ENCODE peak calls at places on chromosomes 12 and 14, in ten cellular contexts. L, Z, U, F, K, X, J, E, Q and O are unnamed samples.

GRCh38 chr12:8742501-8742900 is 44.7 kb downstream of the RIMKLB start:
- DNase-seq in F (no peak), L (peak), J (no peak), Q (no peak), Z (no peak), E (no peak), U (peak), K (no peak), X (peak), O (peak)

GRCh38 chr14:37550511-37550910 is 44.5 kb downstream of the FOXA1 start:
- DNase-seq in K (no peak), Q (no peak), Z (no peak), X (peak), E (no peak), F (no peak), J (no peak), U (peak), L (peak), O (peak)

GRCh38 chr12:46701356-46701755 is 124.4 kb downstream of the SLC38A4 start:
- DNase-seq in E (no peak), U (no peak), X (no peak), L (no peak), K (peak), F (no peak), Z (no peak), Q (no peak), J (no peak), O (no peak)

GRCh38 chr12:89370850-89371249 is 18.5 kb upstream of the DUSP6 start:
- DNase-seq in E (no peak), J (no peak), X (peak), U (peak), K (no peak), F (no peak), Q (no peak), Z (no peak), L (peak), O (no peak)

GRCh38 chr14:60736494-60736893 is 1.9 kb downstream of the MNAT1 start:
- DNase-seq in L (peak), Q (no peak), E (no peak), J (no peak), K (peak), X (peak), U (peak), Z (no peak), F (no peak), O (peak)

GRCh38 chr12:121983546-121984205 is 38.0 kb upstream of the BCL7A start:
- DNase-seq in Q (no peak), X (peak), Z (no peak), L (no peak), U (no peak), E (no peak), F (no peak), K (no peak), J (no peak), O (no peak)

GRCh38 chr12:75947171-75947723 is 84.3 kb downstream of the PHLDA1 start:
- DNase-seq in J (no peak), K (no peak), U (no peak), E (no peak), F (no peak), Q (no peak), Z (no peak), X (no peak), L (no peak), O (no peak)

GRCh38 chr12:50390284-50390683 is 6.1 kb downstream of the FAM186A start:
- DNase-seq in F (no peak), U (peak), J (no peak), K (no peak), X (peak), E (no peak), L (peak), Z (no peak), Q (no peak), O (peak)

GRCh38 chr14:105665247-105665950 is 139.0 kb downstream of the TMEM121 start:
- DNase-seq in U (no peak), E (no peak), K (no peak), Z (peak), J (no peak), Q (no peak), F (no peak), L (no peak), X (no peak), O (no peak)

GRCh38 chr14:53670701-53671100 is 285.9 kb downstream of the BMP4 start:
- DNase-seq in E (no peak), Q (no peak), Z (no peak), K (no peak), J (no peak), L (peak), X (peak), U (peak), F (no peak), O (peak)

GRCh38 chr14:56810341-56810740 is at the start of gene OTX2:
- DNase-seq in Z (no peak), K (peak), F (no peak), L (no peak), Q (no peak), U (no peak), J (no peak), E (no peak), X (no peak), O (no peak)

GRCh38 chr12:4701863-4702262 is 18.3 kb upstream of the GALNT8 start:
- DNase-seq in E (no peak), X (no peak), Z (no peak), F (no peak), K (no peak), L (no peak), J (no peak), U (peak), Q (no peak), O (no peak)
- TF ChIP-seq CTCF in E (no peak), X (no peak), Z (no peak), F (no peak), K (no peak), L (no peak), J (no peak), U (no peak), Q (no peak), O (no peak)

GRCh38 chr12:30784508-30784907 is 29.8 kb upstream of the CAPRIN2 start:
- DNase-seq in U (no peak), J (no peak), X (no peak), Q (no peak), K (no peak), E (no peak), F (no peak), L (no peak), Z (no peak), O (no peak)
- H3K4me3 ChIP-seq in U (no peak), J (no peak), X (no peak), Q (no peak), K (no peak), E (no peak), F (no peak), L (no peak), Z (no peak), O (no peak)

GRCh38 chr14:102980409-102980810 is 57.9 kb downstream of the AMN start:
- DNase-seq in Q (no peak), E (no peak), J (no peak), X (no peak), Z (no peak), K (no peak), U (peak), L (no peak), F (no peak), O (no peak)

GRCh38 chr14:102984336-102985102 is 62.1 kb downstream of the AMN start:
- DNase-seq in U (no peak), Q (no peak), F (no peak), L (no peak), K (no peak), X (no peak), Z (no peak), E (no peak), J (no peak), O (no peak)

GRCh38 chr14:102983496-102983895 is 61.0 kb downstream of the AMN start:
- DNase-seq in X (no peak), K (no peak), Q (no peak), Z (peak), U (no peak), L (no peak), F (no peak), E (no peak), J (no peak), O (no peak)

GRCh38 chr14:102985665-102986064 is 63.2 kb downstream of the AMN start:
- DNase-seq in E (no peak), Z (no peak), X (no peak), Q (no peak), J (no peak), K (no peak), L (no peak), U (no peak), F (no peak), O (no peak)

GRCh38 chr14:102982852-102983470 is 60.5 kb downstream of the AMN start:
- DNase-seq in E (no peak), F (no peak), X (no peak), K (no peak), Q (no peak), Z (peak), L (no peak), J (no peak), U (no peak), O (no peak)
- TF ChIP-seq CTCF in E (no peak), F (no peak), X (no peak), K (peak), Q (no peak), Z (no peak), L (no peak), J (no peak), U (no peak), O (peak)

GRCh38 chr12:72271401-72271740 is 799 bp upstream of the TRHDE start:
- DNase-seq in K (peak), U (no peak), Z (peak), E (no peak), Q (no peak), X (peak), J (no peak), L (peak), F (peak), O (peak)
- H3K4me3 ChIP-seq in K (peak), U (peak), Z (peak), E (peak), Q (peak), X (peak), J (peak), L (peak), F (peak), O (peak)

GRCh38 chr12:54038260-54038759 is 5.5 kb downstream of the HOXC5 start:
- DNase-seq in U (no peak), Z (peak), L (no peak), K (peak), F (no peak), X (no peak), Q (no peak), E (no peak), J (no peak), O (no peak)

GRCh38 chr12:54035561-54036377 is 2.9 kb downstream of the HOXC5 start:
- DNase-seq in K (no peak), Z (no peak), U (no peak), L (no peak), F (no peak), X (no peak), J (no peak), Q (peak), E (no peak), O (no peak)

GRCh38 chr12:54037360-54038259 is 4.8 kb downstream of the HOXC5 start:
- DNase-seq in U (no peak), Q (no peak), X (no peak), E (no peak), J (no peak), Z (peak), F (no peak), L (no peak), K (no peak), O (no peak)

GRCh38 chr12:54034784-54035310 is 2.0 kb downstream of the HOXC5 start:
- DNase-seq in Q (no peak), E (no peak), X (no peak), L (no peak), K (no peak), U (no peak), Z (no peak), F (no peak), J (no peak), O (no peak)

GRCh38 chr12:54036620-54037359 is 3.9 kb downstream of the HOXC5 start:
- DNase-seq in L (no peak), K (no peak), X (no peak), U (peak), F (peak), Z (peak), E (no peak), Q (peak), J (peak), O (no peak)
- TF ChIP-seq CTCF in L (peak), K (no peak), X (no peak), U (peak), F (peak), Z (no peak), E (no peak), Q (no peak), J (peak), O (no peak)

GRCh38 chr14:92844220-92844619 is 50.1 kb downstream of the GOLGA5 start:
- DNase-seq in U (peak), J (no peak), Z (no peak), L (no peak), F (no peak), K (no peak), E (no peak), Q (no peak), X (no peak), O (no peak)

GRCh38 chr14:92847220-92848148 is 53.4 kb downstream of the GOLGA5 start:
- DNase-seq in Z (no peak), K (no peak), E (no peak), J (no peak), Q (no peak), X (no peak), U (no peak), F (no peak), L (no peak), O (no peak)

GRCh38 chr14:92846162-92846897 is 52.2 kb downstream of the GOLGA5 start:
- DNase-seq in J (peak), Z (no peak), E (no peak), X (peak), Q (no peak), K (no peak), U (peak), F (no peak), L (peak), O (no peak)

GRCh38 chr14:92841930-92842329 is 47.8 kb downstream of the GOLGA5 start:
- DNase-seq in Z (no peak), X (no peak), F (no peak), K (no peak), U (no peak), Q (no peak), J (no peak), L (no peak), E (no peak), O (no peak)
- H3K4me3 ChIP-seq in Z (no peak), X (no peak), F (no peak), K (no peak), U (no peak), Q (no peak), J (no peak), L (no peak), E (no peak), O (no peak)

DNA sequence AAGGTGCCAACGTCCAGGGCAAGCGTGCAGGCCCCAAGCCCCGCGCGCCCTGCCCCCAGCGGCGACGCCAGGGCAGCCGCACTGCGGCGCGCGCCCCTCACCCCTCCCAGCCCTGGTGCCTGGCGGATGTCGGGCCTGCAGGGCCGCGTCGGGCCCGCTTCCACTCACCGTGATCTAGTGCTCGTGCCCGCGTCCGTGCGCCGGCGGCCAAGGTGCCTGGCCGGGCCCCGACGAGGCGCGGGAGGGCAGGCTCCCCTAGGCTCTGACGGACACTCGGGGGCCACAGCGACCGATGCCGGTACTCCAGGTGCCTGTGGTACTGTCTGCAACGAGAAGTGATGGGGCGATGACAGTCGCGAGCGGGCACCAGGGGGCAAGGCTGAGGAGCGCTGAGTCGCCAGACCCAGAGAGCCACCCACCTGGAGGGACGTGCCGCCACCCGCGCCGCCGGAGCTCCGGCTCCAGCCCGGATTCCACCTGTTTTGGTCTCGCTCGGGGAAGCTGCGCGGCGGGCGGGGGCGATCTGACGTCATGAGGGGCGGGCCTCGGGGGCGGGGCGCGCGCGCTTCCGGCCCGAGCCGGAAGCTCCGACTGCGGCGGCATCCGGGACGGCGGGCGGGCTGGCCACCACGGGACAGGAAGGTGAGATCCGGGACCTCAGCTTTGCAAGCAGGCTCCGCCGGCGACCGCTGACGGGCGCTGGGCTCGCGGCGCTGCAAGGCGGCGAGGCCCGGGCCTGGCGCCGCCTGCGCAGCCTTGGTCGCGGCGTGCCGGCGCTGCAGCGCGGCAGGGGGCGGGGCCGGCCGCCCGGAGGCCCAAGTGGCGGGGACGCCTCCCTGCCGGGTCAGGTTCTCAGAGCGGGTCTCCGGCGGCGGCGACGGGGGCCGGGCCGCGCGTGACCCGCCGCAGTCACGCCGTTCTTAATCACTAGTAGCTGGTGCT is at the start of the genes LYSET and MOAP1:
- DNase-seq in F (peak), K (peak), X (peak), Q (peak), L (peak), E (peak), Z (peak), U (peak), J (peak), O (no peak)
- TF ChIP-seq CTCF in F (no peak), K (peak), X (no peak), Q (peak), L (peak), E (no peak), Z (peak), U (no peak), J (peak), O (peak)